ENCODE peak calls at places on chromosomes 2 and 18, in ten cellular contexts. P is naive thymus-derived CD4-positive, alpha-beta T cell; S is ovary; L is SJCRH30; N is astrocyte; U is Panc1; G is CD4-positive, alpha-beta memory T cell; C is HepG2; W is adrenal gland; H is psoas muscle. A is an unnamed sample. For H3K9me3, the result is how much of the 10 kb centered on the place peaks cover.

GRCh38 chr2:159094173-159094737 is 125.8 kb downstream of the TANC1 start:
- DNase-seq in P (no peak), S (peak), U (no peak), N (peak), W (peak), L (no peak), C (no peak), H (peak), G (no peak), A (no peak)

GRCh38 chr2:16336491-16336890 is 329.1 kb downstream of the CYRIA start:
- DNase-seq in L (no peak), S (no peak), U (no peak), W (no peak), C (no peak), H (no peak), G (no peak), P (no peak), N (no peak), A (no peak)

GRCh38 chr2:71528221-71528620 is 74.9 kb downstream of the DYSF start:
- DNase-seq in H (no peak), P (no peak), U (no peak), L (no peak), C (no peak), N (no peak), S (no peak), G (no peak), W (no peak), A (no peak)

GRCh38 chr2:28224648-28225471 is 167.8 kb upstream of the FOSL2 start:
- DNase-seq in H (no peak), S (no peak), W (no peak), G (no peak), C (no peak), L (no peak), N (peak), U (no peak), P (no peak), A (no peak)

GRCh38 chr2:111898703-111899514 is 502 bp downstream of the MERTK start:
- DNase-seq in N (no peak), U (no peak), P (no peak), H (no peak), C (no peak), S (no peak), G (no peak), L (no peak), W (no peak), A (no peak)

GRCh38 chr2:136225950-136226835 is 108.2 kb upstream of the CXCR4 start:
- DNase-seq in S (no peak), G (peak), N (no peak), H (no peak), L (peak), C (no peak), P (no peak), U (no peak), W (no peak), A (no peak)

GRCh38 chr2:118852605-118853128 is 5.2 kb upstream of the EN1 start:
- DNase-seq in C (no peak), G (no peak), H (no peak), L (no peak), W (no peak), U (no peak), S (no peak), N (no peak), P (no peak), A (no peak)

GRCh38 chr2:42359894-42360483 is 1.0 kb downstream of the COX7A2L start:
- DNase-seq in G (peak), W (no peak), P (no peak), H (no peak), S (no peak), C (no peak), L (no peak), U (no peak), N (no peak), A (no peak)

GRCh38 chr18:59697236-59697932 is at the start of gene CCBE1:
- DNase-seq in N (peak), H (peak), W (peak), U (no peak), S (peak), L (no peak), P (no peak), G (no peak), C (no peak), A (no peak)

GRCh38 chr2:241936457-241937133 is 67.1 kb downstream of the RTP5 start:
- DNase-seq in U (no peak), S (no peak), N (no peak), C (no peak), H (no peak), G (no peak), L (no peak), W (no peak), P (no peak), A (no peak)
- H3K9me3 ChIP-seq in U (under half), S (under half), N (under half), C (under half), H (under half), G (under half), L (under half), W (under half), P (under half), A (under half)

GRCh38 chr2:120148669-120149068 is 74.5 kb downstream of the TMEM185B start:
- DNase-seq in H (no peak), S (no peak), N (no peak), L (no peak), P (no peak), W (no peak), C (no peak), U (no peak), G (no peak), A (no peak)

GRCh38 chr2:120148229-120148628 is 75.0 kb downstream of the TMEM185B start:
- DNase-seq in P (no peak), S (no peak), G (no peak), U (no peak), L (no peak), N (no peak), C (no peak), H (no peak), W (no peak), A (no peak)

GRCh38 chr2:120155308-120155707 is 67.9 kb downstream of the TMEM185B start:
- DNase-seq in W (no peak), N (no peak), H (no peak), L (no peak), C (no peak), S (no peak), G (no peak), P (no peak), U (no peak), A (no peak)

GRCh38 chr2:120150040-120150482 is 73.1 kb downstream of the TMEM185B start:
- DNase-seq in W (no peak), C (peak), U (no peak), G (no peak), N (no peak), P (no peak), S (no peak), L (no peak), H (no peak), A (no peak)

DNA sequence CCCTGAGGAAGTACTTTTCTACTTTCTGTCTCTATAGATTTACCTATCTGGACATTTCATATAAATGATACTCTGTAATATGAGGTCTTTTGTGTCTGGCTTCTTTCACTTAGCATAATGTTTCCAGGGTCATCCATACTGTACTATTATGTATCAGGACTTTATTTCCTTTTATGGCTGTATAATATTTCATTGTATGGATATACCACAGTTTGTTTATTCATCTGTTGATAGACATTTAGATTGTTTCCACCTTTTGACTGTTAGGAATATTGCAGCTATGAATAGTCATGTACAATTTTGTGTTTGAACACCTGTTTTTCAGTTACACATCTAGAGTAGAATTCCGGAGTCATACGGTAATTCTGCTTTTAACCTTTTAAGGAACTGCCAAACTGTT is 73.8 kb downstream of the TMEM185B start:
- DNase-seq in L (no peak), P (no peak), N (no peak), W (no peak), G (no peak), C (no peak), U (no peak), H (no peak), S (no peak), A (no peak)
- H3K9me3 ChIP-seq in L (under half), P (under half), N (under half), W (under half), G (under half), C (under half), U (under half), H (under half), S (under half), A (under half)

GRCh38 chr2:88680916-88681315 is 10.6 kb upstream of the RPIA start:
- DNase-seq in P (no peak), U (no peak), G (no peak), H (no peak), W (peak), L (no peak), N (no peak), C (peak), S (no peak), A (no peak)
- H3K9me3 ChIP-seq in P (under half), U (under half), G (under half), H (under half), W (under half), L (under half), N (under half), C (under half), S (under half), A (under half)

DNA sequence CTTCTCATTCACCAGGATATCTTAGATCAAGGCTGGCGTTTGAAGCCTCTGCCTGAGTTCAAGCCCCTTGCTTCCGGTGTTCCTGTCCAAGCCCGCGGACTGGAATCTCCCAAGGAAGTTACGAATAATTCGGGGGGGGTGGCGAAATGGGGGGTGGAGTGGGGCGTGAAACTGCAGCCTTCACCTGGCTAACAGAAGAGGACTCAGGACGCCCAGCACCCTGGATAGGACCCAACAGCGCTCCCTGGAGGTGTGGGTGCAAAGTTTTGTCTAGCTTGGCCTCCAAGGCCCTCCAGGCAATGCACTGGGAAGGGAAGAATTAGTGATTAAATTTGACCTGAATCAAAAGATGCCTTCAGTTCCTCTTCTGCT is 872 bp upstream of the TRIB2 start:
- DNase-seq in W (peak), L (peak), G (peak), U (peak), C (peak), N (peak), P (peak), H (peak), S (peak), A (peak)
- H3K9me3 ChIP-seq in W (under half), L (under half), G (under half), U (under half), C (under half), N (under half), P (under half), H (under half), S (under half), A (under half)

DNA sequence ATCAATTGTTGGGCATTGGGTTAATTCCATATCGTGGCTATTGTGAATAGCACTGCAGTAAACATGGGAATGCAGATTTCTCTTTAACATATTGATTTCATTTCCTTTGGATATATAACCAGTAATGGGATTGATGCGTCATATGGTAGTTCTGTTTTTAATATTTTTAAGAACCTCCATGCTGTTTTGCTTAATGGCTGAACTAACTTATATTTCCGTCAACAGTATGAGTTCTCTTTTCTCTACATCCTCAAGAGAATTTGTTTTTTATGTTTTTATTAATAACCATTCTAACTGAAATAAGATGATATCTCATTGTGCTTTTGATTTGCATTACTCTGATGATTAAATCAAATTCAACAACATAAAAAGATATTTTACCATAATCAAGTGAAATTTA is 228.5 kb upstream of the FSIP2 start:
- DNase-seq in H (no peak), S (no peak), U (no peak), G (no peak), W (no peak), N (no peak), L (no peak), P (no peak), C (no peak), A (no peak)
- H3K9me3 ChIP-seq in H (under half), S (under half), U (under half), G (under half), W (under half), N (under half), L (under half), P (under half), C (half or more), A (under half)

GRCh38 chr2:132463719-132464118 is 47.1 kb downstream of the GPR39 start:
- DNase-seq in C (no peak), U (no peak), W (no peak), H (no peak), L (no peak), P (no peak), N (no peak), S (no peak), G (no peak), A (no peak)
- H3K9me3 ChIP-seq in C (half or more), U (under half), W (under half), H (under half), L (under half), P (under half), N (under half), S (under half), G (under half), A (under half)